ENCODE peak calls at places on chromosomes 16 and 17, in nine cellular contexts. One of them, this sample, is unnamed.

GRCh38 chr17:7611635-7612293 is 2.9 kb downstream of the FXR2 start:
- DNase-seq in transverse colon: no peak
- DNase-seq in Peyer's patch: no peak
- DNase-seq in A549: no peak
- DNase-seq in IMR-90: no peak
- DNase-seq in heart left ventricle: no peak
- DNase-seq in body of pancreas: no peak
- DNase-seq in prostate gland: no peak
- DNase-seq in breast epithelium: no peak
- DNase-seq in this sample: no peak

GRCh38 chr16:67411339-67411738 is 4.9 kb downstream of the ZDHHC1 start:
- DNase-seq in breast epithelium: no peak
- DNase-seq in prostate gland: no peak
- DNase-seq in IMR-90: no peak
- DNase-seq in A549: no peak
- DNase-seq in transverse colon: no peak
- DNase-seq in heart left ventricle: no peak
- DNase-seq in Peyer's patch: no peak
- DNase-seq in body of pancreas: no peak
- DNase-seq in this sample: no peak

GRCh38 chr16:50708373-50709060 is 15.1 kb downstream of the NOD2 start:
- DNase-seq in body of pancreas: no peak
- DNase-seq in IMR-90: no peak
- DNase-seq in transverse colon: no peak
- DNase-seq in heart left ventricle: no peak
- DNase-seq in A549: no peak
- DNase-seq in Peyer's patch: no peak
- DNase-seq in prostate gland: no peak
- DNase-seq in breast epithelium: no peak
- DNase-seq in this sample: no peak

GRCh38 chr17:36743130-36743529 is 141.7 kb downstream of the MRM1 start:
- DNase-seq in breast epithelium: no peak
- DNase-seq in heart left ventricle: no peak
- DNase-seq in transverse colon: no peak
- DNase-seq in prostate gland: no peak
- DNase-seq in Peyer's patch: no peak
- DNase-seq in body of pancreas: no peak
- DNase-seq in A549: no peak
- DNase-seq in IMR-90: no peak
- DNase-seq in this sample: no peak

GRCh38 chr17:72334205-72334604 is 213.4 kb downstream of the SOX9 start:
- DNase-seq in Peyer's patch: no peak
- DNase-seq in body of pancreas: no peak
- DNase-seq in transverse colon: no peak
- DNase-seq in prostate gland: no peak
- DNase-seq in heart left ventricle: no peak
- DNase-seq in IMR-90: peak
- DNase-seq in breast epithelium: no peak
- DNase-seq in A549: no peak
- DNase-seq in this sample: no peak

GRCh38 chr17:69506489-69506888 is 92.0 kb downstream of the MAP2K6 start:
- DNase-seq in prostate gland: no peak
- DNase-seq in body of pancreas: no peak
- DNase-seq in transverse colon: no peak
- DNase-seq in IMR-90: no peak
- DNase-seq in Peyer's patch: no peak
- DNase-seq in A549: peak
- DNase-seq in breast epithelium: no peak
- DNase-seq in heart left ventricle: no peak
- DNase-seq in this sample: no peak

GRCh38 chr16:65054457-65054856 is 67.4 kb downstream of the CDH11 start:
- DNase-seq in body of pancreas: no peak
- DNase-seq in Peyer's patch: no peak
- DNase-seq in prostate gland: no peak
- DNase-seq in A549: no peak
- DNase-seq in breast epithelium: no peak
- DNase-seq in transverse colon: no peak
- DNase-seq in IMR-90: peak
- DNase-seq in heart left ventricle: no peak
- DNase-seq in this sample: no peak

GRCh38 chr17:47423406-47424295 is 99.9 kb downstream of the EFCAB13 start:
- DNase-seq in heart left ventricle: peak
- DNase-seq in body of pancreas: peak
- DNase-seq in breast epithelium: no peak
- DNase-seq in prostate gland: peak
- DNase-seq in Peyer's patch: peak
- DNase-seq in A549: peak
- DNase-seq in transverse colon: peak
- DNase-seq in IMR-90: no peak
- DNase-seq in this sample: no peak

GRCh38 chr17:48641541-48642058 is 15.4 kb upstream of the HOXB9 start:
- DNase-seq in heart left ventricle: no peak
- DNase-seq in body of pancreas: no peak
- DNase-seq in A549: no peak
- DNase-seq in transverse colon: no peak
- DNase-seq in breast epithelium: no peak
- DNase-seq in IMR-90: no peak
- DNase-seq in prostate gland: no peak
- DNase-seq in Peyer's patch: peak
- DNase-seq in this sample: no peak

GRCh38 chr17:15233022-15233805 is 31.9 kb downstream of the PMP22 start:
- DNase-seq in breast epithelium: no peak
- DNase-seq in transverse colon: no peak
- DNase-seq in body of pancreas: no peak
- DNase-seq in IMR-90: peak
- DNase-seq in heart left ventricle: no peak
- DNase-seq in A549: peak
- DNase-seq in Peyer's patch: no peak
- DNase-seq in prostate gland: no peak
- DNase-seq in this sample: no peak

GRCh38 chr17:559699-560378 is 154.8 kb downstream of the VPS53 start:
- DNase-seq in Peyer's patch: no peak
- DNase-seq in body of pancreas: no peak
- DNase-seq in heart left ventricle: peak
- DNase-seq in prostate gland: no peak
- DNase-seq in breast epithelium: no peak
- DNase-seq in IMR-90: peak
- DNase-seq in A549: no peak
- DNase-seq in transverse colon: no peak
- DNase-seq in this sample: no peak

GRCh38 chr16:68756250-68757051 is 19.4 kb downstream of the CDH1 start:
- DNase-seq in transverse colon: peak
- DNase-seq in body of pancreas: peak
- DNase-seq in prostate gland: peak
- DNase-seq in Peyer's patch: peak
- DNase-seq in A549: no peak
- DNase-seq in heart left ventricle: no peak
- DNase-seq in IMR-90: no peak
- DNase-seq in breast epithelium: peak
- DNase-seq in this sample: no peak

GRCh38 chr16:80652441-80652840 is 111.6 kb downstream of the DYNLRB2 start:
- DNase-seq in transverse colon: no peak
- DNase-seq in A549: no peak
- DNase-seq in body of pancreas: no peak
- DNase-seq in Peyer's patch: no peak
- DNase-seq in breast epithelium: no peak
- DNase-seq in IMR-90: no peak
- DNase-seq in heart left ventricle: no peak
- DNase-seq in prostate gland: no peak
- DNase-seq in this sample: no peak

GRCh38 chr16:180101-180920 is at the start of gene HBQ1:
- DNase-seq in heart left ventricle: no peak
- DNase-seq in prostate gland: no peak
- DNase-seq in breast epithelium: no peak
- DNase-seq in Peyer's patch: peak
- DNase-seq in body of pancreas: no peak
- DNase-seq in transverse colon: no peak
- DNase-seq in IMR-90: no peak
- DNase-seq in A549: peak
- DNase-seq in this sample: no peak
- TF ChIP-seq CTCF in heart left ventricle: no peak
- TF ChIP-seq CTCF in prostate gland: no peak
- TF ChIP-seq CTCF in breast epithelium: no peak
- TF ChIP-seq CTCF in Peyer's patch: peak
- TF ChIP-seq CTCF in body of pancreas: no peak
- TF ChIP-seq CTCF in transverse colon: no peak
- TF ChIP-seq CTCF in IMR-90: peak
- TF ChIP-seq CTCF in A549: peak
- TF ChIP-seq CTCF in this sample: peak

DNA sequence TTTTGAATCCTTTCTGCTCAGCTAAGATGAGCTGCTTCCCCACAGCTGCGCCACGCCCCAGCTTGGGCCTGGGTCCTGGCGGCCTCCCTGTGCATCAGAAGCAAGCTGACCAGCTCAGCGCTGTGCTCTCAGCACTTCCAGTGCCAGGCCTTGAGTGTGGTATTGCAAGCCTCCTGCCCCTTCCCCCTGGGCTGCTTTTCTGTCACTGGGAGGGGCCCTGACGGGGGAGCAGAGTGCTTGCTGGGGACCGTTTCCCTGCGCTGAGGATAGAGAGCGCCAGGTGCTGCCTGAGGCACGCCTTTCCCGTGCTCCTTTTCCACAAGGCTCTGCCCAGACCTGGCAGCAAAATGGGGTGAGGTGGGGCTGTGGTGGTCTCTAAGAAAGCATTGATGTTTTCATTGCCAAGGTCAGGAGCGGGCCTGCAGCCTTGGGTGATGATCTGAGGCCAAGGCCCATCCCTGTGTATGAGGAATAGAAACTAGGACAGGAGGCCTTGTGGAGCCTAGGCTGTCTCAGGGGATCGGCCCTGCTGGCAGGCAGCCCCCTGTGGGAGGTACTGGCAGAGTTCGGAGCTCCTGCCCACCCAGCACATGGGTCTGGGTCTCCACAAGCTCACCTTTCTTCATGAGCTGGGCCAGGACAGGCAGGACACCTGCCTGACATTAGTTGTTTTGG is 29.7 kb downstream of the POLR3E start:
- DNase-seq in IMR-90: no peak
- DNase-seq in body of pancreas: no peak
- DNase-seq in breast epithelium: no peak
- DNase-seq in A549: no peak
- DNase-seq in transverse colon: no peak
- DNase-seq in prostate gland: no peak
- DNase-seq in heart left ventricle: no peak
- DNase-seq in Peyer's patch: no peak
- DNase-seq in this sample: no peak
- H3K27ac ChIP-seq in IMR-90: no peak
- H3K27ac ChIP-seq in body of pancreas: no peak
- H3K27ac ChIP-seq in breast epithelium: no peak
- H3K27ac ChIP-seq in A549: no peak
- H3K27ac ChIP-seq in transverse colon: no peak
- H3K27ac ChIP-seq in prostate gland: no peak
- H3K27ac ChIP-seq in heart left ventricle: no peak
- H3K27ac ChIP-seq in Peyer's patch: no peak
- H3K27ac ChIP-seq in this sample: no peak

GRCh38 chr17:57182621-57183020 is 73.7 kb upstream of the MSI2 start:
- DNase-seq in breast epithelium: no peak
- DNase-seq in transverse colon: no peak
- DNase-seq in IMR-90: no peak
- DNase-seq in heart left ventricle: no peak
- DNase-seq in prostate gland: no peak
- DNase-seq in A549: no peak
- DNase-seq in Peyer's patch: no peak
- DNase-seq in body of pancreas: no peak
- DNase-seq in this sample: no peak

GRCh38 chr17:57174591-57174990 is 81.7 kb upstream of the MSI2 start:
- DNase-seq in body of pancreas: no peak
- DNase-seq in breast epithelium: no peak
- DNase-seq in A549: no peak
- DNase-seq in transverse colon: no peak
- DNase-seq in IMR-90: no peak
- DNase-seq in heart left ventricle: no peak
- DNase-seq in prostate gland: no peak
- DNase-seq in Peyer's patch: no peak
- DNase-seq in this sample: no peak

GRCh38 chr17:57178839-57179238 is 77.5 kb upstream of the MSI2 start:
- DNase-seq in A549: no peak
- DNase-seq in transverse colon: no peak
- DNase-seq in Peyer's patch: no peak
- DNase-seq in heart left ventricle: no peak
- DNase-seq in body of pancreas: no peak
- DNase-seq in breast epithelium: no peak
- DNase-seq in IMR-90: no peak
- DNase-seq in prostate gland: no peak
- DNase-seq in this sample: no peak
- TF ChIP-seq POLR2A in A549: no peak
- TF ChIP-seq POLR2A in transverse colon: no peak
- TF ChIP-seq POLR2A in Peyer's patch: no peak
- TF ChIP-seq POLR2A in heart left ventricle: no peak
- TF ChIP-seq POLR2A in body of pancreas: no peak
- TF ChIP-seq POLR2A in breast epithelium: no peak
- TF ChIP-seq POLR2A in IMR-90: no peak
- TF ChIP-seq POLR2A in prostate gland: no peak
- TF ChIP-seq POLR2A in this sample: no peak

DNA sequence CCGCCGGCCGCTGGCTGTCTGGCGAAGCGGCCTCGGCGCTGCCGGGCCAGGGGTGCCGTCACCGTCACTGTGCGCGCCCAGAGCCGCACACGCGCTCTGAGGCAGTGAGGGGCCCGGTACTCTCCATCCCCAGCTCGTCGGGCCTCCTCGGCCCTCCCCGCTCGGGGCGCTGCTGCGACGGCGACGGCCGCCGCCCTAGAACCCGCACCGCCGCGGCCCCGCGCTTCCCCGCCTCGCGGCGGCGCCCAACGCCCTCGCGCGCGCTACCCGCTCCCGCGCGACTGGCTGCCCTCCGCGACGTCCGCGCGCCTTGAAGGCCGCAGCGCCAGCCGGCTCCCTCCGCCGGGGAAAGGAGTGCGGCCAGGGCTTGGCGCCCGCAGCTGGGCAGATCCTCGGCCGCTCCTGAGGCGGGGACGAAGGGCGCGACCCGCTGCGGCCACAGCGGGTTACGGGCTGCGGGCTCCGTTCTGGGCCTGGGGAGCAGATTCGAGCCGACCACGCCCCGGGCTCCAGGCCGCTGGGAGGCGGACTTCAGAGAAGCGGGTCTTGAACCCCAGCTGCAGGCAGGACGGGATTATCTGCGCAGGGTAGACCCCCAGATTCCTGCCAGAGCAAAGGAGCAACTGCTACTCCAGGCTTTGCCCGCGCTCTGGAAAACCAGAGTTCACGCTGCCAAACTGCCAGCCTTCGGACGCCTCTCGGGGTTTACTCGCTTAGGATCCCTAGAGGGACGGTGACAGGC is at the start of gene ULK2:
- DNase-seq in Peyer's patch: peak
- DNase-seq in prostate gland: peak
- DNase-seq in IMR-90: peak
- DNase-seq in body of pancreas: peak
- DNase-seq in breast epithelium: peak
- DNase-seq in heart left ventricle: peak
- DNase-seq in A549: peak
- DNase-seq in transverse colon: peak
- DNase-seq in this sample: peak
- TF ChIP-seq CTCF in Peyer's patch: peak
- TF ChIP-seq CTCF in prostate gland: peak
- TF ChIP-seq CTCF in IMR-90: peak
- TF ChIP-seq CTCF in body of pancreas: no peak
- TF ChIP-seq CTCF in breast epithelium: peak
- TF ChIP-seq CTCF in heart left ventricle: no peak
- TF ChIP-seq CTCF in A549: peak
- TF ChIP-seq CTCF in transverse colon: no peak
- TF ChIP-seq CTCF in this sample: peak

GRCh38 chr17:19664821-19665181 is 16.2 kb downstream of the ALDH3A2 start:
- DNase-seq in Peyer's patch: no peak
- DNase-seq in A549: no peak
- DNase-seq in heart left ventricle: no peak
- DNase-seq in prostate gland: no peak
- DNase-seq in transverse colon: no peak
- DNase-seq in breast epithelium: no peak
- DNase-seq in IMR-90: no peak
- DNase-seq in body of pancreas: no peak
- DNase-seq in this sample: no peak
- H3K27ac ChIP-seq in Peyer's patch: no peak
- H3K27ac ChIP-seq in A549: no peak
- H3K27ac ChIP-seq in heart left ventricle: peak
- H3K27ac ChIP-seq in prostate gland: no peak
- H3K27ac ChIP-seq in transverse colon: no peak
- H3K27ac ChIP-seq in breast epithelium: no peak
- H3K27ac ChIP-seq in IMR-90: no peak
- H3K27ac ChIP-seq in body of pancreas: no peak
- H3K27ac ChIP-seq in this sample: no peak

This sample was measured in uterus.